ENCODE peak calls at places on chromosomes 11 and 22, in five cellular contexts. A, U, W, I and N are unnamed samples. For H3K36me3, the result is how much of the 10 kb centered on the place peaks cover.

GRCh38 chr22:43901976-43902643 is 10.3 kb upstream of the PNPLA5 start:
- DNase-seq in U (no peak), I (no peak), A (no peak), W (no peak), N (no peak)

GRCh38 chr11:92627615-92628201 is 341.7 kb upstream of the MTNR1B start:
- DNase-seq in I (no peak), U (no peak), A (no peak), W (no peak), N (no peak)

GRCh38 chr11:78231962-78232459 is 43.3 kb downstream of the USP35 start:
- DNase-seq in A (no peak), I (no peak), W (no peak), U (no peak), N (no peak)

GRCh38 chr22:20108757-20109230 is 7.1 kb upstream of the RANBP1 start:
- DNase-seq in A (peak), W (no peak), U (no peak), I (no peak), N (peak)

GRCh38 chr11:102293873-102294601 is 23.2 kb upstream of the BIRC3 start:
- DNase-seq in U (no peak), I (no peak), W (peak), A (no peak), N (no peak)

GRCh38 chr11:44884056-44884455 is 66.6 kb downstream of the TP53I11 start:
- DNase-seq in W (no peak), A (no peak), I (no peak), U (no peak), N (no peak)

GRCh38 chr11:118340437-118340836 is 2.1 kb downstream of the CD3D start:
- DNase-seq in U (no peak), W (no peak), A (no peak), I (no peak), N (no peak)

GRCh38 chr22:45064313-45065268 is 54.8 kb upstream of the PHF21B start:
- DNase-seq in U (no peak), A (no peak), I (no peak), W (no peak), N (no peak)

GRCh38 chr11:106691807-106692365 is 326.4 kb downstream of the GUCY1A2 start:
- DNase-seq in W (no peak), A (no peak), I (no peak), U (no peak), N (no peak)

GRCh38 chr22:32531955-32532818 is 57.6 kb downstream of the FBXO7 start:
- DNase-seq in A (peak), W (no peak), U (peak), I (peak), N (peak)

GRCh38 chr11:118098996-118099837 is 12.5 kb upstream of the SMIM35 start:
- DNase-seq in A (no peak), I (no peak), U (no peak), W (no peak), N (no peak)

GRCh38 chr11:47524200-47524874 is 28.6 kb downstream of the CELF1 start:
- DNase-seq in I (peak), A (no peak), U (peak), W (no peak), N (peak)

GRCh38 chr11:74493816-74494630 is 499 bp upstream of the LIPT2 start:
- DNase-seq in W (peak), I (no peak), U (no peak), A (no peak), N (no peak)

GRCh38 chr22:38881997-38882396 is 10.0 kb upstream of the CBX6 start:
- DNase-seq in A (no peak), U (no peak), I (no peak), W (no peak), N (no peak)

GRCh38 chr11:111730871-111731591 is 35.2 kb downstream of the PPP2R1B start:
- DNase-seq in A (peak), W (no peak), U (peak), I (peak), N (peak)

GRCh38 chr11:78562398-78562797 is 12.3 kb downstream of the NARS2 start:
- DNase-seq in A (no peak), U (no peak), I (no peak), W (no peak), N (no peak)

GRCh38 chr11:32438883-32439487 is 3.6 kb upstream of the WT1 start:
- DNase-seq in U (no peak), A (no peak), I (no peak), W (no peak), N (no peak)

GRCh38 chr22:25110596-25110845 is 89.1 kb upstream of the CRYBB3 start:
- DNase-seq in U (no peak), I (no peak), W (no peak), A (no peak), N (no peak)

GRCh38 chr22:28817919-28818859 is 17.8 kb upstream of the XBP1 start:
- DNase-seq in W (no peak), A (peak), U (peak), I (peak), N (peak)

GRCh38 chr11:85407648-85408047 is 219.5 kb downstream of the DLG2 start:
- DNase-seq in I (no peak), W (no peak), U (no peak), A (no peak), N (no peak)

GRCh38 chr22:27238935-27239510 is 562.5 kb downstream of the MN1 start:
- DNase-seq in A (peak), W (no peak), I (peak), U (no peak), N (peak)

GRCh38 chr11:20337526-20338154 is 25.9 kb upstream of the HTATIP2 start:
- DNase-seq in A (no peak), U (no peak), I (no peak), W (peak), N (no peak)

GRCh38 chr22:35812600-35812999 is 94.9 kb downstream of the APOL5 start:
- DNase-seq in U (no peak), W (no peak), A (no peak), I (no peak), N (no peak)

GRCh38 chr22:49871482-49871881 is 17.8 kb downstream of the ZBED4 start:
- DNase-seq in A (no peak), U (no peak), W (peak), I (no peak), N (no peak)

GRCh38 chr22:44179989-44180705 is 578 bp upstream of the PARVG start:
- DNase-seq in W (no peak), I (no peak), A (no peak), U (no peak), N (no peak)

GRCh38 chr11:121194731-121195596 is 93.9 kb downstream of the TECTA start:
- DNase-seq in A (no peak), I (peak), U (peak), W (peak), N (no peak)

GRCh38 chr11:106959800-106960199 is 58.5 kb downstream of the GUCY1A2 start:
- DNase-seq in I (no peak), A (no peak), W (no peak), U (no peak), N (no peak)

GRCh38 chr11:3006505-3007260 is 14.6 kb upstream of the NAP1L4 start:
- DNase-seq in I (no peak), U (no peak), W (no peak), A (peak), N (no peak)

GRCh38 chr11:1030086-1030485 is 6.4 kb downstream of the MUC6 start:
- DNase-seq in I (no peak), U (no peak), A (no peak), W (no peak), N (no peak)

GRCh38 chr11:65650547-65651338 is 12.0 kb downstream of the RELA start:
- DNase-seq in W (no peak), A (no peak), I (peak), U (peak), N (no peak)

GRCh38 chr11:99509863-99510262 is 489.1 kb downstream of the CNTN5 start:
- DNase-seq in I (no peak), A (no peak), U (no peak), W (no peak), N (no peak)
- TF ChIP-seq POLR2A in I (no peak), A (no peak), U (no peak), W (no peak), N (no peak)

GRCh38 chr11:68589817-68590216 is 94.5 kb upstream of the GAL start:
- DNase-seq in I (no peak), A (no peak), W (no peak), U (no peak), N (no peak)
- H3K36me3 ChIP-seq in I (under half), A (under half), W (under half), U (under half), N (under half)

GRCh38 chr11:124075841-124076571 is 34.9 kb upstream of the OR10G7 start:
- DNase-seq in U (no peak), A (peak), I (peak), W (no peak), N (no peak)
- H3K4me3 ChIP-seq in U (peak), A (no peak), I (no peak), W (no peak), N (peak)

DNA sequence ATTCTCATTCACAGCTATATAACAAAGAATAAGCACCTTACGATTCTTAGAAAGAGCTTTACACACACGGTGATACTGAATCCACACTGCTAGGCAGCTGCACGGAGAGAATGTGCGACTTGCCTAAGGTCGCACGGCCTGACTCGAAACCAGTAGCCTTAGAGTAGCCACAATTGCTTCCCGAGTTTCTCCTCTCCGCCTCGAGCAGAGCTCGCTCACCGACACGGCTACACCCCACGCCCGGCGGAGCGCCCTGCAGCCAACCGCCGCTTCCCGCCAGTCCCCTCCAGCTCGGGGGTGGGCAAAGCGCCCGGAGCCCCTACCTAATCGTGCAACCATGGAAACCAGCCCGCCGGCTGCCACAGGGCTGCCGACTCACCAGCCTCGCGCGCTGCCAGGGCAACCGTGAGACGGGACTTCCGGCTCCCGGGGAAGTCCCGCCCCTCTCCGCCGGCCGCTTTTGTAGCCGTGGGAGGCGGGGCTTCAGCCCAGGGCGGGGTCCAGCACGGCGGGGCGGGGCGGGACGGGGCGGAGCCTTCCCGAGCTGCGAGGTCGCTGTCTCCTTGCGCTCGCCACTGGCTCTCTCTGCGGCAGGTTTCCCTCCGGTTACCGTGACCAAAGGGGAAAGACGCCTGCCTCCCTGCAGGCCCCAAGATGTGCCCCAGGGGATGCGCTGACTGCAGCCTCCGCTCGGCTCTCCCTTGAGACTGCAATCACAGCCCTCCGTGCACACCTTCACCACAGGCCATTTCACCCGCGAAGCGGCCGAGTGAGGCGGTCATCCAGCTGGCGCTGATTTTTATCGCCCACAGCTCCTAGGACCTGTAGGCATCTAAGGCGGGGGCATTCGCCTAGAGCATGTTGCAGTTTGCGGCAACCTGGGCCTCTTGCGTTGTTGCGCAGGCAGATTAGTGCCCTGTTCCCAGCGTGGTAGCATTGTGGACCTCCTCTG is 1.1 kb downstream of the BSCL2 start:
- DNase-seq in W (peak), A (peak), U (peak), I (peak), N (peak)
- TF ChIP-seq POLR2A in W (no peak), A (peak), U (no peak), I (peak), N (no peak)

GRCh38 chr11:9200471-9200870 is 64.7 kb downstream of the DENND5A start:
- DNase-seq in A (no peak), U (no peak), W (no peak), I (no peak), N (no peak)

GRCh38 chr11:9205596-9205995 is 59.6 kb downstream of the DENND5A start:
- DNase-seq in U (no peak), W (no peak), I (no peak), A (no peak), N (no peak)

GRCh38 chr11:9206496-9206895 is 58.7 kb downstream of the DENND5A start:
- DNase-seq in U (no peak), A (no peak), W (no peak), I (no peak), N (no peak)

GRCh38 chr11:9203715-9204311 is 61.3 kb downstream of the DENND5A start:
- DNase-seq in W (no peak), A (no peak), U (no peak), I (no peak), N (no peak)

GRCh38 chr11:9201372-9202162 is 63.6 kb downstream of the DENND5A start:
- DNase-seq in U (no peak), I (no peak), A (no peak), W (no peak), N (no peak)
- H3K36me3 ChIP-seq in U (under half), I (under half), A (under half), W (under half), N (half or more)

GRCh38 chr22:22006596-22006990 is 24.0 kb upstream of the TOP3B start:
- DNase-seq in I (no peak), U (no peak), W (no peak), A (no peak), N (no peak)
- H3K4me3 ChIP-seq in I (no peak), U (no peak), W (no peak), A (no peak), N (no peak)